ENCODE peak calls at places on chromosomes 16 and 17, in ten cellular contexts. One of them, this sample, is unnamed. For H3K4me1, the result is how much of the 10 kb centered on the place peaks cover.

GRCh38 chr17:51044964-51045363 is 75.7 kb downstream of the SPAG9 start:
- DNase-seq in psoas muscle: no peak
- DNase-seq in lung: no peak
- DNase-seq in adrenal gland: no peak
- DNase-seq in body of pancreas: no peak
- DNase-seq in Peyer's patch: no peak
- DNase-seq in ascending aorta: no peak
- DNase-seq in endodermal cell: peak
- DNase-seq in prostate gland: no peak
- DNase-seq in OCI-LY7: no peak
- DNase-seq in this sample: no peak

GRCh38 chr17:34537445-34537844 is 41.9 kb upstream of the TMEM132E start:
- DNase-seq in Peyer's patch: no peak
- DNase-seq in ascending aorta: no peak
- DNase-seq in prostate gland: no peak
- DNase-seq in OCI-LY7: no peak
- DNase-seq in adrenal gland: no peak
- DNase-seq in lung: no peak
- DNase-seq in endodermal cell: no peak
- DNase-seq in body of pancreas: no peak
- DNase-seq in psoas muscle: no peak
- DNase-seq in this sample: no peak

GRCh38 chr16:68901910-68902309 is 58.6 kb downstream of the TANGO6 start:
- DNase-seq in ascending aorta: no peak
- DNase-seq in Peyer's patch: no peak
- DNase-seq in adrenal gland: no peak
- DNase-seq in OCI-LY7: no peak
- DNase-seq in body of pancreas: no peak
- DNase-seq in endodermal cell: no peak
- DNase-seq in lung: no peak
- DNase-seq in prostate gland: no peak
- DNase-seq in psoas muscle: no peak
- DNase-seq in this sample: no peak

GRCh38 chr16:83136924-83137323 is 510.2 kb downstream of the CDH13 start:
- DNase-seq in endodermal cell: no peak
- DNase-seq in lung: no peak
- DNase-seq in ascending aorta: no peak
- DNase-seq in adrenal gland: no peak
- DNase-seq in Peyer's patch: no peak
- DNase-seq in body of pancreas: no peak
- DNase-seq in OCI-LY7: peak
- DNase-seq in psoas muscle: no peak
- DNase-seq in prostate gland: no peak
- DNase-seq in this sample: no peak

GRCh38 chr17:78318407-78318806 is 41.5 kb downstream of the SOCS3 start:
- DNase-seq in psoas muscle: no peak
- DNase-seq in body of pancreas: no peak
- DNase-seq in lung: no peak
- DNase-seq in adrenal gland: no peak
- DNase-seq in prostate gland: no peak
- DNase-seq in ascending aorta: no peak
- DNase-seq in endodermal cell: peak
- DNase-seq in Peyer's patch: no peak
- DNase-seq in OCI-LY7: no peak
- DNase-seq in this sample: no peak

GRCh38 chr17:82940226-82941020 is 100.6 kb upstream of the ZNF750 start:
- DNase-seq in prostate gland: no peak
- DNase-seq in body of pancreas: no peak
- DNase-seq in endodermal cell: no peak
- DNase-seq in adrenal gland: no peak
- DNase-seq in psoas muscle: peak
- DNase-seq in ascending aorta: peak
- DNase-seq in OCI-LY7: no peak
- DNase-seq in lung: no peak
- DNase-seq in Peyer's patch: peak
- DNase-seq in this sample: no peak

GRCh38 chr16:81237282-81237681 is 1.2 kb upstream of the BCO1 start:
- DNase-seq in endodermal cell: no peak
- DNase-seq in psoas muscle: peak
- DNase-seq in OCI-LY7: no peak
- DNase-seq in body of pancreas: peak
- DNase-seq in ascending aorta: no peak
- DNase-seq in lung: no peak
- DNase-seq in prostate gland: peak
- DNase-seq in adrenal gland: no peak
- DNase-seq in Peyer's patch: peak
- DNase-seq in this sample: no peak

GRCh38 chr17:76640550-76641380 is 2.8 kb downstream of the ST6GALNAC1 start:
- DNase-seq in psoas muscle: no peak
- DNase-seq in ascending aorta: no peak
- DNase-seq in endodermal cell: no peak
- DNase-seq in adrenal gland: no peak
- DNase-seq in prostate gland: no peak
- DNase-seq in body of pancreas: no peak
- DNase-seq in lung: no peak
- DNase-seq in Peyer's patch: no peak
- DNase-seq in OCI-LY7: no peak
- DNase-seq in this sample: no peak

GRCh38 chr17:4542003-4542725 is 13.0 kb downstream of the MYBBP1A start:
- DNase-seq in body of pancreas: no peak
- DNase-seq in Peyer's patch: no peak
- DNase-seq in endodermal cell: no peak
- DNase-seq in lung: no peak
- DNase-seq in prostate gland: no peak
- DNase-seq in OCI-LY7: no peak
- DNase-seq in ascending aorta: no peak
- DNase-seq in psoas muscle: no peak
- DNase-seq in adrenal gland: no peak
- DNase-seq in this sample: no peak

GRCh38 chr16:68190099-68190498 is 45.8 kb downstream of the ESRP2 start:
- DNase-seq in body of pancreas: no peak
- DNase-seq in OCI-LY7: no peak
- DNase-seq in ascending aorta: no peak
- DNase-seq in psoas muscle: no peak
- DNase-seq in adrenal gland: no peak
- DNase-seq in prostate gland: no peak
- DNase-seq in lung: no peak
- DNase-seq in endodermal cell: no peak
- DNase-seq in Peyer's patch: no peak
- DNase-seq in this sample: no peak

GRCh38 chr16:88835383-88835782 is 21.4 kb downstream of the GALNS start:
- DNase-seq in lung: no peak
- DNase-seq in body of pancreas: peak
- DNase-seq in endodermal cell: no peak
- DNase-seq in OCI-LY7: no peak
- DNase-seq in Peyer's patch: no peak
- DNase-seq in prostate gland: no peak
- DNase-seq in ascending aorta: peak
- DNase-seq in psoas muscle: no peak
- DNase-seq in adrenal gland: no peak
- DNase-seq in this sample: no peak

DNA sequence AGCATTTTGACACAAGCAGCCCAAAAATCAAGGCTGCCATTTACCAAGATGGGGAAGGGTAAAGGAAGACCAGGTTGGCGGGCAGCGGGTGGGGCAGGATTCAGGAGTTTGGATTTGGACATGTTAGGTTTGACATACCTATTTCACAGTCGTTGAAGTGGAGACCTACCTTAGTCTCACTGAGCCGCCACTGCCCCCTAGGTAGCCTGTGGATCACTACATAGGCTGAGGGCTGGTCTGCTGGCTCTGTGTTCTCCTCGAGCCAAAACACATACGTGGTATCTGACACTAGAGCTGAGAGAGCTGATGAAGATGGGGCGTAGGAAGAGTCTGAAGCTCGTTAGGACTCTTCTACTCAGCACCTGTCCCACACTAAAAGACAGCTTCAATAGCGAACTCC is 115.1 kb downstream of the HIC1 start:
- DNase-seq in body of pancreas: no peak
- DNase-seq in OCI-LY7: peak
- DNase-seq in endodermal cell: peak
- DNase-seq in ascending aorta: no peak
- DNase-seq in Peyer's patch: no peak
- DNase-seq in lung: no peak
- DNase-seq in psoas muscle: no peak
- DNase-seq in adrenal gland: no peak
- DNase-seq in prostate gland: no peak
- DNase-seq in this sample: no peak
- TF ChIP-seq CTCF in body of pancreas: no peak
- TF ChIP-seq CTCF in OCI-LY7: peak
- TF ChIP-seq CTCF in endodermal cell: peak
- TF ChIP-seq CTCF in ascending aorta: no peak
- TF ChIP-seq CTCF in Peyer's patch: no peak
- TF ChIP-seq CTCF in lung: no peak
- TF ChIP-seq CTCF in psoas muscle: no peak
- TF ChIP-seq CTCF in adrenal gland: no peak
- TF ChIP-seq CTCF in prostate gland: no peak
- TF ChIP-seq CTCF in this sample: no peak

GRCh38 chr17:7652659-7653343 is 2.1 kb downstream of the ATP1B2 start:
- DNase-seq in OCI-LY7: no peak
- DNase-seq in Peyer's patch: no peak
- DNase-seq in endodermal cell: no peak
- DNase-seq in prostate gland: no peak
- DNase-seq in body of pancreas: no peak
- DNase-seq in adrenal gland: no peak
- DNase-seq in psoas muscle: no peak
- DNase-seq in ascending aorta: no peak
- DNase-seq in lung: no peak
- DNase-seq in this sample: no peak

GRCh38 chr17:7654832-7655540 is 4.3 kb downstream of the ATP1B2 start:
- DNase-seq in endodermal cell: no peak
- DNase-seq in OCI-LY7: no peak
- DNase-seq in prostate gland: no peak
- DNase-seq in adrenal gland: no peak
- DNase-seq in ascending aorta: no peak
- DNase-seq in Peyer's patch: no peak
- DNase-seq in lung: no peak
- DNase-seq in body of pancreas: no peak
- DNase-seq in psoas muscle: no peak
- DNase-seq in this sample: no peak

GRCh38 chr17:7651097-7651958 is 602 bp downstream of the ATP1B2 start:
- DNase-seq in prostate gland: no peak
- DNase-seq in Peyer's patch: no peak
- DNase-seq in lung: no peak
- DNase-seq in ascending aorta: no peak
- DNase-seq in body of pancreas: peak
- DNase-seq in endodermal cell: no peak
- DNase-seq in psoas muscle: no peak
- DNase-seq in adrenal gland: no peak
- DNase-seq in OCI-LY7: no peak
- DNase-seq in this sample: no peak

GRCh38 chr17:7650509-7651096 is at the start of gene ATP1B2:
- DNase-seq in body of pancreas: peak
- DNase-seq in OCI-LY7: peak
- DNase-seq in prostate gland: peak
- DNase-seq in Peyer's patch: peak
- DNase-seq in adrenal gland: peak
- DNase-seq in lung: peak
- DNase-seq in endodermal cell: peak
- DNase-seq in psoas muscle: peak
- DNase-seq in ascending aorta: peak
- DNase-seq in this sample: no peak

GRCh38 chr17:7651959-7652658 is 1.4 kb downstream of the ATP1B2 start:
- DNase-seq in prostate gland: no peak
- DNase-seq in lung: no peak
- DNase-seq in adrenal gland: no peak
- DNase-seq in ascending aorta: no peak
- DNase-seq in body of pancreas: no peak
- DNase-seq in endodermal cell: peak
- DNase-seq in OCI-LY7: no peak
- DNase-seq in Peyer's patch: no peak
- DNase-seq in psoas muscle: no peak
- DNase-seq in this sample: no peak
- H3K27ac ChIP-seq in prostate gland: no peak
- H3K27ac ChIP-seq in lung: no peak
- H3K27ac ChIP-seq in adrenal gland: peak
- H3K27ac ChIP-seq in ascending aorta: no peak
- H3K27ac ChIP-seq in body of pancreas: no peak
- H3K27ac ChIP-seq in endodermal cell: no peak
- H3K27ac ChIP-seq in OCI-LY7: no peak
- H3K27ac ChIP-seq in Peyer's patch: no peak
- H3K27ac ChIP-seq in psoas muscle: no peak
- H3K27ac ChIP-seq in this sample: peak

GRCh38 chr16:29745853-29746345 is at the start of gene C16orf54:
- DNase-seq in psoas muscle: peak
- DNase-seq in endodermal cell: no peak
- DNase-seq in lung: peak
- DNase-seq in prostate gland: no peak
- DNase-seq in body of pancreas: peak
- DNase-seq in ascending aorta: peak
- DNase-seq in OCI-LY7: no peak
- DNase-seq in Peyer's patch: peak
- DNase-seq in adrenal gland: peak
- DNase-seq in this sample: peak
- H3K4me1 ChIP-seq in psoas muscle: under half
- H3K4me1 ChIP-seq in endodermal cell: under half
- H3K4me1 ChIP-seq in lung: under half
- H3K4me1 ChIP-seq in prostate gland: under half
- H3K4me1 ChIP-seq in body of pancreas: under half
- H3K4me1 ChIP-seq in ascending aorta: under half
- H3K4me1 ChIP-seq in OCI-LY7: under half
- H3K4me1 ChIP-seq in Peyer's patch: under half
- H3K4me1 ChIP-seq in adrenal gland: under half
- H3K4me1 ChIP-seq in this sample: under half

GRCh38 chr16:11497851-11498289 is 88.8 kb downstream of the LITAF start:
- DNase-seq in OCI-LY7: no peak
- DNase-seq in ascending aorta: peak
- DNase-seq in Peyer's patch: no peak
- DNase-seq in adrenal gland: peak
- DNase-seq in body of pancreas: no peak
- DNase-seq in endodermal cell: no peak
- DNase-seq in lung: no peak
- DNase-seq in psoas muscle: peak
- DNase-seq in prostate gland: no peak
- DNase-seq in this sample: no peak

GRCh38 chr16:11495066-11495407 is 91.7 kb downstream of the LITAF start:
- DNase-seq in endodermal cell: no peak
- DNase-seq in lung: no peak
- DNase-seq in Peyer's patch: no peak
- DNase-seq in prostate gland: no peak
- DNase-seq in body of pancreas: no peak
- DNase-seq in adrenal gland: no peak
- DNase-seq in psoas muscle: no peak
- DNase-seq in ascending aorta: no peak
- DNase-seq in OCI-LY7: no peak
- DNase-seq in this sample: no peak

GRCh38 chr16:11498683-11499082 is 88.0 kb downstream of the LITAF start:
- DNase-seq in psoas muscle: peak
- DNase-seq in ascending aorta: no peak
- DNase-seq in endodermal cell: no peak
- DNase-seq in prostate gland: no peak
- DNase-seq in adrenal gland: no peak
- DNase-seq in body of pancreas: peak
- DNase-seq in Peyer's patch: no peak
- DNase-seq in lung: no peak
- DNase-seq in OCI-LY7: peak
- DNase-seq in this sample: no peak

GRCh38 chr16:11499295-11500089 is 87.2 kb downstream of the LITAF start:
- DNase-seq in lung: no peak
- DNase-seq in body of pancreas: no peak
- DNase-seq in psoas muscle: peak
- DNase-seq in ascending aorta: no peak
- DNase-seq in OCI-LY7: no peak
- DNase-seq in prostate gland: no peak
- DNase-seq in endodermal cell: peak
- DNase-seq in Peyer's patch: no peak
- DNase-seq in adrenal gland: no peak
- DNase-seq in this sample: no peak

GRCh38 chr16:11497329-11497805 is 89.4 kb downstream of the LITAF start:
- DNase-seq in Peyer's patch: peak
- DNase-seq in prostate gland: peak
- DNase-seq in OCI-LY7: no peak
- DNase-seq in adrenal gland: peak
- DNase-seq in ascending aorta: peak
- DNase-seq in psoas muscle: peak
- DNase-seq in lung: peak
- DNase-seq in endodermal cell: peak
- DNase-seq in body of pancreas: peak
- DNase-seq in this sample: peak
- TF ChIP-seq CTCF in Peyer's patch: no peak
- TF ChIP-seq CTCF in prostate gland: no peak
- TF ChIP-seq CTCF in OCI-LY7: no peak
- TF ChIP-seq CTCF in adrenal gland: peak
- TF ChIP-seq CTCF in ascending aorta: no peak
- TF ChIP-seq CTCF in psoas muscle: no peak
- TF ChIP-seq CTCF in lung: no peak
- TF ChIP-seq CTCF in endodermal cell: peak
- TF ChIP-seq CTCF in body of pancreas: peak
- TF ChIP-seq CTCF in this sample: no peak

This sample was measured in esophagus muscularis mucosa.